ENCODE peak calls at places on chromosomes 16 and 17, in six cellular contexts. I is neural progenitor cell, K is HL-60, E is mesothelial cell of epicardium, Q is hepatocyte, A is fibroblast of mammary gland. G is an unnamed sample.

GRCh38 chr17:7618608-7619007 is 3.9 kb upstream of the FXR2 start:
- DNase-seq in I (no peak), K (no peak), E (no peak), Q (no peak), A (no peak), G (no peak)

GRCh38 chr16:89445166-89445565 is 45.2 kb downstream of the ANKRD11 start:
- DNase-seq in I (no peak), K (no peak), E (no peak), Q (no peak), A (no peak), G (no peak)

GRCh38 chr16:69171325-69172095 is 15.5 kb upstream of the SNTB2 start:
- DNase-seq in I (no peak), K (no peak), E (no peak), Q (no peak), A (no peak), G (no peak)

GRCh38 chr17:31434404-31435050 is 43.1 kb downstream of the RAB11FIP4 start:
- DNase-seq in I (no peak), K (no peak), E (no peak), Q (no peak), A (no peak), G (no peak)

GRCh38 chr16:22983614-22984013 is 165.6 kb downstream of the USP31 start:
- DNase-seq in I (no peak), K (no peak), E (no peak), Q (no peak), A (no peak), G (no peak)

GRCh38 chr16:66382171-66382965 is 15.9 kb downstream of the CDH5 start:
- DNase-seq in I (no peak), K (no peak), E (no peak), Q (no peak), A (peak; percentile 54), G (no peak)

GRCh38 chr17:10735251-10735650 is 5.4 kb upstream of the TMEM220 start:
- DNase-seq in I (no peak), K (no peak), E (no peak), Q (no peak), A (no peak), G (no peak)

GRCh38 chr16:88809068-88809675 is 2.6 kb downstream of the APRT start:
- DNase-seq in I (no peak), K (peak; percentile 35), E (no peak), Q (no peak), A (no peak), G (no peak)

GRCh38 chr16:88784074-88784855 is 755 bp downstream of the PIEZO1 start:
- DNase-seq in I (peak; percentile 86), K (no peak), E (peak; percentile 70), Q (peak; percentile 89), A (peak; percentile 72), G (no peak)

GRCh38 chr16:78289844-78290277 is 190.4 kb downstream of the WWOX start:
- DNase-seq in I (peak; percentile 43), K (no peak), E (no peak), Q (no peak), A (no peak), G (no peak)

GRCh38 chr16:49559242-49559641 is 185.6 kb downstream of the C16orf78 start:
- DNase-seq in I (no peak), K (no peak), E (no peak), Q (no peak), A (no peak), G (no peak)

GRCh38 chr16:74556375-74556922 is 50.5 kb downstream of the GLG1 start:
- DNase-seq in I (no peak), K (no peak), E (no peak), Q (no peak), A (no peak), G (no peak)

GRCh38 chr16:7363397-7364053 is 30.9 kb downstream of the RBFOX1 start:
- DNase-seq in I (peak; percentile 9), K (no peak), E (no peak), Q (peak; percentile 61), A (no peak), G (no peak)

GRCh38 chr17:38404174-38404943 is 23.9 kb upstream of the ARHGAP23 start:
- DNase-seq in I (no peak), K (no peak), E (no peak), Q (no peak), A (no peak), G (no peak)

GRCh38 chr16:4976079-4976478 is 17.9 kb downstream of the SEC14L5 start:
- DNase-seq in I (no peak), K (no peak), E (no peak), Q (no peak), A (no peak), G (no peak)

GRCh38 chr16:49713770-49714169 is 142.1 kb downstream of the ZNF423 start:
- DNase-seq in I (no peak), K (no peak), E (no peak), Q (no peak), A (no peak), G (no peak)

GRCh38 chr17:13297198-13297597 is 279.4 kb upstream of the ELAC2 start:
- DNase-seq in I (no peak), K (no peak), E (no peak), Q (peak; percentile 74), A (no peak), G (no peak)

GRCh38 chr17:29613371-29613837 is 9.3 kb downstream of the CORO6 start:
- DNase-seq in I (peak; percentile 96), K (no peak), E (peak; percentile 87), Q (peak; percentile 90), A (peak; percentile 86), G (peak; percentile 97)

GRCh38 chr16:22307838-22308237 is 10.6 kb downstream of the POLR3E start:
- DNase-seq in I (no peak), K (no peak), E (no peak), Q (no peak), A (no peak), G (no peak)

GRCh38 chr16:84635702-84636101 is 12.6 kb upstream of the KLHL36 start:
- DNase-seq in I (no peak), K (no peak), E (no peak), Q (no peak), A (no peak), G (no peak)

GRCh38 chr16:28277537-28278388 is 14.6 kb upstream of the SBK1 start:
- DNase-seq in I (peak; percentile 94), K (peak; percentile 47), E (peak; percentile 75), Q (peak; percentile 91), A (peak; percentile 62), G (peak; percentile 95)

GRCh38 chr17:76524598-76525512 is 12.7 kb downstream of the CYGB start:
- DNase-seq in I (no peak), K (no peak), E (no peak), Q (no peak), A (peak; percentile 77), G (no peak)

GRCh38 chr17:67636312-67636711 is 81.4 kb upstream of the NOL11 start:
- DNase-seq in I (no peak), K (no peak), E (no peak), Q (no peak), A (no peak), G (no peak)

GRCh38 chr17:36877001-36877400 is 60.3 kb upstream of the LHX1 start:
- DNase-seq in I (no peak), K (no peak), E (no peak), Q (no peak), A (no peak), G (no peak)
- TF ChIP-seq CTCF in I (no peak), K (no peak), E (no peak), Q (no peak), A (no peak), G (no peak)

GRCh38 chr16:10949424-10949970 is 5.1 kb downstream of the CLEC16A start:
- DNase-seq in I (peak; percentile 43), K (peak; percentile 83), E (no peak), Q (no peak), A (peak; percentile 34), G (no peak)
- TF ChIP-seq CTCF in I (peak; percentile 4), K (peak; percentile 7), E (no peak), Q (no peak), A (no peak), G (no peak)

GRCh38 chr16:11968577-11968976 is 3.6 kb downstream of the TNFRSF17 start:
- DNase-seq in I (no peak), K (no peak), E (no peak), Q (no peak), A (no peak), G (no peak)

GRCh38 chr16:11976850-11977205 is 294 bp downstream of the SNX29 start:
- DNase-seq in I (no peak), K (no peak), E (no peak), Q (no peak), A (no peak), G (no peak)

GRCh38 chr16:11967195-11967911 is 2.3 kb downstream of the TNFRSF17 start:
- DNase-seq in I (no peak), K (no peak), E (no peak), Q (no peak), A (no peak), G (no peak)

GRCh38 chr16:11973065-11973464 is 3.5 kb upstream of the SNX29 start:
- DNase-seq in I (no peak), K (no peak), E (no peak), Q (no peak), A (no peak), G (no peak)

GRCh38 chr16:11972128-11972527 is 4.4 kb upstream of the SNX29 start:
- DNase-seq in I (no peak), K (no peak), E (no peak), Q (no peak), A (peak; percentile 38), G (no peak)
- TF ChIP-seq CTCF in I (peak; percentile 31), K (no peak), E (no peak), Q (peak; percentile 14), A (peak; percentile 29), G (no peak)

GRCh38 chr16:13189250-13189649 is 287.9 kb downstream of the SHISA9 start:
- DNase-seq in I (no peak), K (no peak), E (no peak), Q (no peak), A (no peak), G (no peak)

GRCh38 chr16:13181432-13181831 is 280.0 kb downstream of the SHISA9 start:
- DNase-seq in I (no peak), K (no peak), E (no peak), Q (no peak), A (no peak), G (no peak)

DNA sequence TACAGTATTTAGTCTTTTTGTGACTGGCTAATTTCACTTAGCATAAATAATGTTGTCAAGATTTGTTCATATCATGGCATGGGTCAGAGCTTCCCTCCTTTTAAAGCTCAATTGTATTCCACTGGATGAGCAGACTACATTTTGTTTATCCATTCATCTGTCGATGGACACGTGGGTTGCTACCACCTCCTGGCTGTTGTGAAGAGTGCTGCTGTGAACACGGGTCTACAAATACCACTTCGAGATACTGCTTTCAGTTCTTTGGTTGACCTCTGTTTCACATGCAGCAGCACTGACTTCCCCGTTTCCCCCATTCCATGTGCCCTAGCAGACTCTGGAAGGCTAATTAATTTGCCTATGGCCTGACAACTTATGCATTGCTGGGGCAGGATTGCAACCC is 285.4 kb downstream of the SHISA9 start:
- DNase-seq in I (peak; percentile 49), K (no peak), E (no peak), Q (no peak), A (peak; percentile 2), G (no peak)
- TF ChIP-seq CTCF in I (peak; percentile 43), K (no peak), E (no peak), Q (peak; percentile 3), A (no peak), G (no peak)

GRCh38 chr17:43349142-43349541 is 49.7 kb upstream of the ARL4D start:
- DNase-seq in I (no peak), K (no peak), E (no peak), Q (no peak), A (no peak), G (no peak)
- TF ChIP-seq CTCF in I (no peak), K (no peak), E (no peak), Q (no peak), A (peak; percentile 41), G (no peak)